ENCODE peak calls at places on chromosomes 1 and 21, in nine cellular contexts. N is skeletal muscle cell; M is activated T-cell treated with anti-CD3 and anti-CD28 coated beads, Interleukin-2, amount 50 U/mL, for 72 hours; B is foreskin keratinocyte; Q is stimulated activated CD4-positive, alpha-beta T cell treated with anti-CD3 and anti-CD28 coated beads, Interleukin-2, amount 100 ng/mL, for 48 hours; X is fibroblast of villous mesenchyme; I is vagina; H is lower leg skin; P is COLO829. S is an unnamed sample.

GRCh38 chr1:40739455-40740008 is 44.1 kb upstream of the KCNQ4 start:
- DNase-seq in B (no peak), H (no peak), P (no peak), X (peak; percentile 34), N (no peak), Q (no peak), M (no peak), I (no peak), S (no peak)

GRCh38 chr1:202106340-202107284 is 16.1 kb upstream of the GPR37L1 start:
- DNase-seq in H (no peak), M (no peak), X (no peak), N (no peak), P (no peak), Q (no peak), I (no peak), B (peak; percentile 15), S (no peak)

GRCh38 chr1:9371391-9371935 is 78.8 kb downstream of the SPSB1 start:
- DNase-seq in I (no peak), N (peak; percentile 25), P (no peak), X (peak; percentile 92), Q (no peak), H (no peak), B (no peak), M (no peak), S (no peak)

GRCh38 chr21:22552390-22552789 is 1554.2 kb downstream of the NCAM2 start:
- DNase-seq in N (no peak), Q (no peak), I (no peak), H (no peak), P (no peak), B (no peak), X (no peak), M (no peak), S (no peak)

GRCh38 chr21:30233636-30234035 is 17.7 kb upstream of the CLDN8 start:
- DNase-seq in N (peak; percentile 33), M (no peak), H (no peak), I (no peak), B (no peak), Q (no peak), P (no peak), X (no peak), S (no peak)

GRCh38 chr1:209854196-209854595 is 26.4 kb downstream of the UTP25 start:
- DNase-seq in N (no peak), I (no peak), X (no peak), B (no peak), Q (no peak), H (no peak), P (no peak), M (no peak), S (no peak)

GRCh38 chr1:15148004-15148403 is 5.5 kb upstream of the TMEM51 start:
- DNase-seq in B (no peak), N (no peak), M (no peak), X (no peak), P (no peak), H (no peak), Q (no peak), I (no peak), S (no peak)

GRCh38 chr1:38173848-38174247 is 127.3 kb upstream of the POU3F1 start:
- DNase-seq in M (no peak), N (no peak), X (no peak), I (no peak), P (no peak), B (no peak), Q (no peak), H (no peak), S (no peak)

GRCh38 chr1:6144622-6145021 is 35.5 kb downstream of the CHD5 start:
- DNase-seq in H (no peak), B (no peak), Q (no peak), M (no peak), I (no peak), P (no peak), N (no peak), X (no peak), S (no peak)